ENCODE peak calls at places on chromosomes 1 and 21, in nine cellular contexts. Z, X, S, O, J, P, B, W and V are unnamed samples.

GRCh38 chr1:227356582-227357228 is 38.4 kb upstream of the CDC42BPA start:
- DNase-seq in Z (no peak), X (no peak), S (no peak), O (no peak), J (peak; percentile 55), P (no peak), B (no peak), W (peak; percentile 78), V (no peak)

GRCh38 chr1:155134858-155135415 is 715 bp upstream of the SLC50A1 start:
- DNase-seq in Z (peak; percentile 76), X (peak; percentile 91), S (peak; percentile 94), O (no peak), J (peak; percentile 97), P (peak; percentile 97), B (peak; percentile 94), W (peak; percentile 100), V (peak; percentile 97)

GRCh38 chr1:51305371-51305823 is 25.0 kb downstream of the TTC39A start:
- DNase-seq in Z (no peak), X (no peak), S (no peak), O (no peak), J (peak; percentile 53), P (no peak), B (no peak), W (no peak), V (no peak)

GRCh38 chr1:205017036-205017435 is 26.0 kb upstream of the CNTN2 start:
- DNase-seq in Z (no peak), X (no peak), S (no peak), O (no peak), J (no peak), P (no peak), B (no peak), W (no peak), V (no peak)

GRCh38 chr1:5244631-5245285 is 590.3 kb downstream of the AJAP1 start:
- DNase-seq in Z (no peak), X (no peak), S (no peak), O (no peak), J (no peak), P (no peak), B (no peak), W (no peak), V (no peak)

GRCh38 chr21:36437745-36438128 is 42.2 kb downstream of the CLDN14 start:
- DNase-seq in Z (no peak), X (peak; percentile 80), S (no peak), O (no peak), J (no peak), P (peak; percentile 56), B (no peak), W (peak; percentile 63), V (peak; percentile 86)

GRCh38 chr1:1669468-1670440 is 10.9 kb upstream of the CDK11B start:
- DNase-seq in Z (no peak), X (no peak), S (no peak), O (no peak), J (no peak), P (no peak), B (no peak), W (no peak), V (no peak)

GRCh38 chr1:79705218-79705617 is 698.7 kb upstream of the ADGRL4 start:
- DNase-seq in Z (no peak), X (no peak), S (no peak), O (no peak), J (no peak), P (no peak), B (no peak), W (no peak), V (no peak)

DNA sequence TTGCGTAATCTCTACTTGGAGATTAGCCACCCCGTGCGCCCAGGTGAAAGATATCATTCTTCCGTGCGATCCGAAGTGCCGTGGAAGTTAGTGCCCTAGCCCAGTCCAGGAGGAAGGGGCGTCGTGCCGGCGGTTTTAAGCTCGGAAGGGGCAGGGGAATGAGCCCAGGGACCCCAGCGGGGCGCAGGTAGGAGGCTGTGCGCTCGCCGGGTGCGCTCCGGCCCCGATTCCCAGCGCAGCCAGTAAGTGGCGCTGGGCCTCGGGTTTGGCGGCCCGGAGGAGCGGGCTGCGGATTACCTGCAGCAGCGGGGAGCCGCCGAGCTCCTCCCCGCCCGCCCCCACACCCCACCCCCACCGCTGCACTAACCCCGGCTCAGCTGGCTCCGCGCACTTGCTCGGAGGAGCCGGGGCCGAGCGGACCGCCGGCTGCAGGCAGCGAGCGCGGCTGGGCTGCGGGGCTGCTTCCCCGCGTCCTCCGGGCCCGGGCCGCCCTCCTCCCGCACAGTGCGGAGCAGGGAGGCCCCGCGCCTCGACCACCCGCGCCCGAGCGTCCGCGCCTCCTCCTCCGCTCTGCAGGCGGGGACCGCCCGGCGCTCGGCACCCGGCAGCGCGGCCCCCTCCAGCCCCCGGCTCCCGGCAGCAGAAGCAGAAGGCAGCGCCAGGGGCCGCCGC is at the start of gene RYR2:
- DNase-seq in Z (peak; percentile 88), X (no peak), S (no peak), O (no peak), J (peak; percentile 70), P (peak; percentile 40), B (no peak), W (peak; percentile 30), V (no peak)
- TF ChIP-seq CTCF in Z (peak; percentile 40), X (no peak), S (peak; percentile 40), O (no peak), J (peak; percentile 66), P (peak; percentile 46), B (no peak), W (peak; percentile 21), V (no peak)

GRCh38 chr1:94257451-94257850 is 20.1 kb upstream of the ARHGAP29 start:
- DNase-seq in Z (no peak), X (no peak), S (no peak), O (no peak), J (no peak), P (no peak), B (no peak), W (no peak), V (no peak)

GRCh38 chr1:94255476-94255875 is 18.1 kb upstream of the ARHGAP29 start:
- DNase-seq in Z (no peak), X (no peak), S (no peak), O (no peak), J (no peak), P (no peak), B (no peak), W (peak; percentile 76), V (no peak)

GRCh38 chr1:94260635-94261387 is 23.4 kb upstream of the ARHGAP29 start:
- DNase-seq in Z (no peak), X (no peak), S (no peak), O (no peak), J (no peak), P (no peak), B (no peak), W (no peak), V (no peak)

GRCh38 chr1:94259635-94260289 is 22.4 kb upstream of the ARHGAP29 start:
- DNase-seq in Z (no peak), X (no peak), S (no peak), O (no peak), J (no peak), P (peak; percentile 82), B (no peak), W (no peak), V (no peak)

GRCh38 chr1:94258873-94259331 is 21.5 kb upstream of the ARHGAP29 start:
- DNase-seq in Z (no peak), X (peak; percentile 97), S (peak; percentile 73), O (no peak), J (peak; percentile 28), P (peak; percentile 95), B (peak; percentile 39), W (peak; percentile 67), V (peak; percentile 73)
- H3K4me3 ChIP-seq in Z (no peak overlapping the region), X (no peak overlapping the region), S (no peak overlapping the region), O (no peak overlapping the region), J (no peak overlapping the region), P (no peak overlapping the region), B (no peak overlapping the region), W (no peak overlapping the region), V (no peak overlapping the region)

DNA sequence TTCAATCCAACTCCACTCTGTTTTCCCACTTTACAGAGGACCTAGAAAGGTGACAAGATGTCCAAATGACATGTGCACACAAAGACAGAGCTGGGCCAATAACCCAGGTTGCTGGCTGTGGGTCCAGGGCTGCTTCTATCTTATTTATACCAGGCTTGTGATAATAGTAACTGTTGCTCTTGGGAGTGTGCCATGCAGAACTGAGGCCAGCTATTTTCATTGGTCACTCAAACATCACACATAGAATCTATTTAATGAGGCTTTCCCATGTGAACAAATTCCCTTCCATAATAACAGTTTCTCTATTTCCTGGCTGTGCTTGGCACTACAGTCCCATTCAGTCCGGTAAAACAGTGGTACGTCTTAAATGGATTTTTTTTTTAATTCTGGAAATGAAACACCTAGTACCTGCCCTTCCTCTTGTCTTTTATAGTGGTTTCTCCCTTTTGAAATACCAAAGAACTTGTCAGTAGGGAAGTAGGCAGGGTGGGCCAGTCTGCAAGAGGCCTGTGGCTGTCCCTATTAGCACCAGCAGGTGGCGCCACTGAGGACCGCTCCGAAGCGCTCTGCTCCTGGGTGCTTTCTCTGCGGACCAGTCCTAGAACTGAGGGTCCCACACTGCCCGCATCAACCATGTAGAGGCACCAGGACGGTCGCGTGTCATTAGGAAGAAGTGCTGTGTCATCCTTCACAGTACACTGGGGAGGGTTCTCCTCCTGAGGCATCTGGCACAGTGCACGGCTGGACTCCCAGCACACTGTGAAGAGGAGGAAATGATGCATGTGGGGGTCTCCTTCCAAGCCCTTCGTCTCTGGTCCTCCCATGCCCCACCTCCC is 52.1 kb downstream of the GPR161 start:
- DNase-seq in Z (peak; percentile 75), X (peak; percentile 43), S (peak; percentile 45), O (peak; percentile 40), J (peak; percentile 65), P (peak; percentile 66), B (peak; percentile 55), W (peak; percentile 53), V (peak; percentile 33)
- TF ChIP-seq CTCF in Z (peak; percentile 96), X (peak; percentile 88), S (peak; percentile 79), O (peak; percentile 87), J (peak; percentile 65), P (peak; percentile 93), B (peak; percentile 52), W (peak; percentile 95), V (peak; percentile 87)

GRCh38 chr1:43250351-43250761 is 19.4 kb upstream of the TMEM125 start:
- DNase-seq in Z (no peak), X (no peak), S (no peak), O (no peak), J (no peak), P (no peak), B (peak; percentile 7), W (no peak), V (no peak)

GRCh38 chr1:43252225-43252624 is 17.6 kb upstream of the TMEM125 start:
- DNase-seq in Z (no peak), X (no peak), S (no peak), O (no peak), J (no peak), P (no peak), B (no peak), W (no peak), V (no peak)

GRCh38 chr1:43253173-43253572 is 16.6 kb upstream of the TMEM125 start:
- DNase-seq in Z (no peak), X (no peak), S (no peak), O (no peak), J (no peak), P (no peak), B (peak; percentile 10), W (no peak), V (no peak)

GRCh38 chr1:43253876-43254275 is 15.9 kb upstream of the TMEM125 start:
- DNase-seq in Z (no peak), X (no peak), S (no peak), O (no peak), J (no peak), P (no peak), B (peak; percentile 2), W (no peak), V (no peak)

DNA sequence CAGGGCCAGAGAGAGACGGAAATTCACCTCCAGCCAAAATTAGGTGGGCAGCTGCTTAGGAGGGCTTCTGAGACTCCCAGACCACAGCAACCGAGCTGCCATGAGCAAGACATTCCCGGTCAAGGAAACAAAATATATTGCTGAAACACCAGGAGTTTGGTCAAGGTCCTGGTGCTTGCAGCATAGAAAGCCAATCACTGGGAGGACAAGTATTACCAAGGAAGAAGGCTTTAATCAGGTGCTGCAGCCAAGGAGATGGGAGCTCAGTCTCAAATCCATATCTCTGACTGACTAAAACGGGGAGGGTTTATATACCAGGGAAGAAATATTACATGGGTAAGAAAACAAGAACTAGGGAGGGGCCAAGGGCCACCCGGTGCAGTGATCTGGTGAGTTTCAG is 18.8 kb upstream of the TMEM125 start:
- DNase-seq in Z (no peak), X (no peak), S (no peak), O (no peak), J (no peak), P (no peak), B (peak; percentile 3), W (no peak), V (no peak)
- H3K4me3 ChIP-seq in Z (no peak overlapping the region), X (no peak overlapping the region), S (no peak overlapping the region), O (no peak overlapping the region), J (no peak overlapping the region), P (no peak overlapping the region), B (no peak overlapping the region), W (no peak overlapping the region), V (no peak overlapping the region)